ENCODE peak calls at places on chromosome 3, in eight cellular contexts. B is stimulated activated CD4-positive, alpha-beta T cell treated with anti-CD3 and anti-CD28 coated beads, TNF-alpha, amount 100 ng/mL, for 1 hour; H is GM19239; Q is Calu3; L is activated CD4-positive, alpha-beta T cell treated with anti-CD3 and anti-CD28 coated beads, Interleukin-2, amount 10 ng/mL, durations not matched to agents 7 days and 5 days; J is adipocyte; C is HCT116; G is epithelial cell of esophagus. F is an unnamed sample.

GRCh38 chr3:105259505-105259904 is 107.2 kb upstream of the ALCAM start:
- DNase-seq in C (no peak), G (no peak), J (no peak), B (no peak), L (no peak), Q (no peak), H (no peak), F (no peak)

GRCh38 chr3:151379083-151379734 is 5.3 kb downstream of the P2RY12 start:
- DNase-seq in Q (peak; percentile 63), B (no peak), C (peak; percentile 10), L (peak; percentile 13), G (peak; percentile 41), H (no peak), J (peak; percentile 23), F (peak; percentile 62)

GRCh38 chr3:74510261-74510660 is 104.2 kb downstream of the CNTN3 start:
- DNase-seq in B (no peak), J (no peak), G (no peak), L (no peak), C (no peak), H (no peak), Q (no peak), F (no peak)

GRCh38 chr3:71430941-71431552 is 152.5 kb downstream of the FOXP1 start:
- DNase-seq in L (no peak), H (no peak), B (no peak), C (no peak), J (no peak), Q (no peak), G (peak; percentile 84), F (no peak)

GRCh38 chr3:40899286-40899712 is 300.0 kb upstream of the CTNNB1 start:
- DNase-seq in G (peak; percentile 92), J (peak; percentile 4), H (no peak), B (no peak), Q (no peak), C (no peak), L (no peak), F (no peak)

GRCh38 chr3:106826861-106827311 is 550.4 kb upstream of the CCDC54 start:
- DNase-seq in Q (no peak), H (no peak), L (no peak), C (no peak), J (no peak), G (no peak), B (no peak), F (no peak)

GRCh38 chr3:189710620-189711388 is 79.6 kb downstream of the TP63 start:
- DNase-seq in C (no peak), J (peak; percentile 94), B (no peak), L (no peak), H (no peak), Q (peak; percentile 72), G (peak; percentile 98), F (peak; percentile 60)

GRCh38 chr3:46673151-46674030 is 20.1 kb downstream of the ALS2CL start:
- DNase-seq in L (no peak), G (no peak), B (no peak), C (no peak), J (no peak), H (no peak), Q (no peak), F (peak; percentile 44)

GRCh38 chr3:13528217-13528801 is 20.6 kb upstream of the FBLN2 start:
- DNase-seq in B (no peak), J (no peak), H (no peak), G (no peak), L (no peak), Q (no peak), C (no peak), F (no peak)

GRCh38 chr3:167976880-167977498 is 118.7 kb downstream of the GOLIM4 start:
- DNase-seq in G (no peak), H (no peak), Q (no peak), C (no peak), B (no peak), L (no peak), J (peak; percentile 22), F (no peak)

GRCh38 chr3:71987828-71988227 is 202.9 kb upstream of the PROK2 start:
- DNase-seq in G (no peak), Q (no peak), C (no peak), L (no peak), B (no peak), H (no peak), J (peak; percentile 8), F (no peak)

GRCh38 chr3:170049146-170050000 is 11.6 kb downstream of the GPR160 start:
- DNase-seq in L (no peak), Q (peak; percentile 87), H (no peak), C (no peak), G (peak; percentile 33), J (no peak), B (no peak), F (no peak)

F was measured in sciatic nerve.